ENCODE peak calls at places on chromosomes 7 and 10, in six cellular contexts. X, Z, J, F, U and Y are unnamed samples.

GRCh38 chr10:110076559-110077318 is 69.0 kb downstream of the ADD3 start:
- DNase-seq in F (no peak), U (peak), J (peak), X (peak), Z (peak), Y (no peak)

GRCh38 chr7:12921751-12922345 is 234.4 kb downstream of the ARL4A start:
- DNase-seq in F (no peak), Z (no peak), U (no peak), X (no peak), J (no peak), Y (no peak)

GRCh38 chr7:99833289-99833877 is 5.6 kb downstream of the CYP3A43 start:
- DNase-seq in U (no peak), Z (no peak), X (no peak), J (no peak), F (no peak), Y (no peak)

GRCh38 chr10:44065788-44066075 is 319.2 kb downstream of the CXCL12 start:
- DNase-seq in J (no peak), F (no peak), U (no peak), X (no peak), Z (no peak), Y (no peak)

GRCh38 chr10:43204943-43205671 is 61.8 kb downstream of the RASGEF1A start:
- DNase-seq in X (peak), Z (peak), J (peak), U (peak), F (no peak), Y (peak)

GRCh38 chr10:132374176-132374575 is 22.8 kb upstream of the PWWP2B start:
- DNase-seq in F (no peak), X (no peak), Z (no peak), J (no peak), U (no peak), Y (peak)

GRCh38 chr10:125689955-125690569 is 7.1 kb upstream of the TEX36 start:
- DNase-seq in J (no peak), X (peak), F (no peak), U (no peak), Z (no peak), Y (no peak)

GRCh38 chr10:108410231-108410630 is 1245.7 kb upstream of the SORCS1 start:
- DNase-seq in F (no peak), U (no peak), J (no peak), X (no peak), Z (no peak), Y (no peak)

GRCh38 chr7:41584746-41585145 is 118.1 kb downstream of the INHBA start:
- DNase-seq in X (no peak), U (no peak), J (no peak), F (no peak), Z (peak), Y (no peak)

GRCh38 chr10:120998251-120998650 is 147.1 kb downstream of the WDR11 start:
- DNase-seq in Z (no peak), U (no peak), X (no peak), F (no peak), J (no peak), Y (no peak)

GRCh38 chr7:111113263-111114017 is 22.5 kb downstream of the LRRN3 start:
- DNase-seq in Z (peak), X (peak), F (no peak), U (peak), J (peak), Y (no peak)